ENCODE peak calls at places on chromosome 2, in five cellular contexts. C is cardiac septum; N is neural crest cell; M is activated T-cell treated with anti-CD3 and anti-CD28 coated beads, Interleukin-2, amount 50 U/mL, for 72 hours; Y is NT2/D1. L is an unnamed sample.

GRCh38 chr2:7037340-7038333 is 120.4 kb downstream of the RNF144A start:
- DNase-seq in C (peak), N (peak), M (peak), Y (peak), L (no peak)

GRCh38 chr2:70687461-70687795 is 80.6 kb downstream of the ADD2 start:
- DNase-seq in C (no peak), N (no peak), M (no peak), Y (no peak), L (no peak)

GRCh38 chr2:111055735-111056134 is 65.0 kb upstream of the BCL2L11 start:
- DNase-seq in C (no peak), N (no peak), M (no peak), Y (no peak), L (no peak)

GRCh38 chr2:236749346-236749745 is 179.7 kb downstream of the ACKR3 start:
- DNase-seq in C (no peak), N (no peak), M (no peak), Y (no peak), L (peak)

GRCh38 chr2:109646961-109647360 is 32.8 kb downstream of the SOWAHC start:
- DNase-seq in C (peak), N (no peak), M (no peak), Y (no peak), L (no peak)

GRCh38 chr2:106070181-106070580 is 123.9 kb downstream of the UXS1 start:
- DNase-seq in C (no peak), N (no peak), M (no peak), Y (no peak), L (no peak)

GRCh38 chr2:177180269-177181021 is 32.1 kb upstream of the HNRNPA3 start:
- DNase-seq in C (no peak), N (no peak), M (no peak), Y (no peak), L (no peak)

GRCh38 chr2:238168196-238168815 is 9.5 kb downstream of the ERFE start:
- DNase-seq in C (peak), N (no peak), M (no peak), Y (no peak), L (no peak)

GRCh38 chr2:241991236-241991635 is 121.7 kb downstream of the RTP5 start:
- DNase-seq in C (peak), N (no peak), M (no peak), Y (no peak), L (no peak)